ENCODE peak calls at places on chromosomes 13 and 19, in nine cellular contexts. One of them, this sample, is unnamed. For H3K4me1 and H3K36me3, the result is how much of the 10 kb centered on the place peaks cover.

GRCh38 chr19:13022859-13023636 is 27.8 kb downstream of the NFIX start:
- DNase-seq in effector memory CD4-positive, alpha-beta T cell: no peak
- DNase-seq in upper lobe of left lung: peak
- DNase-seq in CD8-positive, alpha-beta T cell: no peak
- DNase-seq in ovary: peak
- DNase-seq in adipocyte: peak
- DNase-seq in neural progenitor cell: peak
- DNase-seq in heart right ventricle: peak
- DNase-seq in sigmoid colon: peak
- DNase-seq in this sample: peak

GRCh38 chr19:43464089-43464775 is 1.2 kb downstream of the LYPD3 start:
- DNase-seq in effector memory CD4-positive, alpha-beta T cell: no peak
- DNase-seq in upper lobe of left lung: peak
- DNase-seq in CD8-positive, alpha-beta T cell: peak
- DNase-seq in ovary: peak
- DNase-seq in adipocyte: peak
- DNase-seq in neural progenitor cell: peak
- DNase-seq in heart right ventricle: peak
- DNase-seq in sigmoid colon: no peak
- DNase-seq in this sample: peak

GRCh38 chr13:106573855-106574254 is 5.9 kb upstream of the ARGLU1 start:
- DNase-seq in effector memory CD4-positive, alpha-beta T cell: no peak
- DNase-seq in upper lobe of left lung: peak
- DNase-seq in CD8-positive, alpha-beta T cell: no peak
- DNase-seq in ovary: peak
- DNase-seq in adipocyte: no peak
- DNase-seq in neural progenitor cell: no peak
- DNase-seq in heart right ventricle: no peak
- DNase-seq in sigmoid colon: peak
- DNase-seq in this sample: peak

GRCh38 chr13:80164451-80164850 is 176.5 kb downstream of the SPRY2 start:
- DNase-seq in effector memory CD4-positive, alpha-beta T cell: no peak
- DNase-seq in upper lobe of left lung: no peak
- DNase-seq in CD8-positive, alpha-beta T cell: no peak
- DNase-seq in ovary: no peak
- DNase-seq in adipocyte: no peak
- DNase-seq in neural progenitor cell: no peak
- DNase-seq in heart right ventricle: no peak
- DNase-seq in sigmoid colon: no peak
- DNase-seq in this sample: no peak

GRCh38 chr19:29809795-29810503 is 1.8 kb upstream of the CCNE1 start:
- DNase-seq in effector memory CD4-positive, alpha-beta T cell: no peak
- DNase-seq in upper lobe of left lung: no peak
- DNase-seq in CD8-positive, alpha-beta T cell: no peak
- DNase-seq in ovary: no peak
- DNase-seq in adipocyte: no peak
- DNase-seq in neural progenitor cell: no peak
- DNase-seq in heart right ventricle: no peak
- DNase-seq in sigmoid colon: no peak
- DNase-seq in this sample: no peak

GRCh38 chr19:10155834-10156233 is 36.1 kb upstream of the EIF3G start:
- DNase-seq in effector memory CD4-positive, alpha-beta T cell: no peak
- DNase-seq in upper lobe of left lung: no peak
- DNase-seq in CD8-positive, alpha-beta T cell: no peak
- DNase-seq in ovary: no peak
- DNase-seq in adipocyte: no peak
- DNase-seq in neural progenitor cell: no peak
- DNase-seq in heart right ventricle: no peak
- DNase-seq in sigmoid colon: no peak
- DNase-seq in this sample: no peak

GRCh38 chr19:3512562-3512961 is 6.5 kb downstream of the FZR1 start:
- DNase-seq in effector memory CD4-positive, alpha-beta T cell: no peak
- DNase-seq in upper lobe of left lung: no peak
- DNase-seq in CD8-positive, alpha-beta T cell: no peak
- DNase-seq in ovary: no peak
- DNase-seq in adipocyte: no peak
- DNase-seq in neural progenitor cell: no peak
- DNase-seq in heart right ventricle: no peak
- DNase-seq in sigmoid colon: no peak
- DNase-seq in this sample: no peak

GRCh38 chr19:41303941-41304340 is 6.0 kb upstream of the CCDC97 start:
- DNase-seq in effector memory CD4-positive, alpha-beta T cell: no peak
- DNase-seq in upper lobe of left lung: no peak
- DNase-seq in CD8-positive, alpha-beta T cell: peak
- DNase-seq in ovary: no peak
- DNase-seq in adipocyte: no peak
- DNase-seq in neural progenitor cell: no peak
- DNase-seq in heart right ventricle: no peak
- DNase-seq in sigmoid colon: peak
- DNase-seq in this sample: peak

GRCh38 chr19:10835089-10835753 is 791 bp downstream of the TMED1 start:
- DNase-seq in effector memory CD4-positive, alpha-beta T cell: peak
- DNase-seq in upper lobe of left lung: peak
- DNase-seq in CD8-positive, alpha-beta T cell: no peak
- DNase-seq in ovary: no peak
- DNase-seq in adipocyte: no peak
- DNase-seq in neural progenitor cell: no peak
- DNase-seq in heart right ventricle: no peak
- DNase-seq in sigmoid colon: peak
- DNase-seq in this sample: no peak

GRCh38 chr13:40271931-40272775 is 394.3 kb downstream of the FOXO1 start:
- DNase-seq in effector memory CD4-positive, alpha-beta T cell: no peak
- DNase-seq in upper lobe of left lung: no peak
- DNase-seq in CD8-positive, alpha-beta T cell: peak
- DNase-seq in ovary: peak
- DNase-seq in adipocyte: peak
- DNase-seq in neural progenitor cell: no peak
- DNase-seq in heart right ventricle: peak
- DNase-seq in sigmoid colon: peak
- DNase-seq in this sample: peak

GRCh38 chr19:33668968-33669367 is 47.2 kb downstream of the CHST8 start:
- DNase-seq in effector memory CD4-positive, alpha-beta T cell: no peak
- DNase-seq in upper lobe of left lung: no peak
- DNase-seq in CD8-positive, alpha-beta T cell: no peak
- DNase-seq in ovary: no peak
- DNase-seq in adipocyte: no peak
- DNase-seq in neural progenitor cell: no peak
- DNase-seq in heart right ventricle: no peak
- DNase-seq in sigmoid colon: no peak
- DNase-seq in this sample: peak

GRCh38 chr13:106455777-106456176 is 79.7 kb downstream of the EFNB2 start:
- DNase-seq in effector memory CD4-positive, alpha-beta T cell: no peak
- DNase-seq in upper lobe of left lung: no peak
- DNase-seq in CD8-positive, alpha-beta T cell: no peak
- DNase-seq in ovary: no peak
- DNase-seq in adipocyte: peak
- DNase-seq in neural progenitor cell: no peak
- DNase-seq in heart right ventricle: no peak
- DNase-seq in sigmoid colon: no peak
- DNase-seq in this sample: no peak

GRCh38 chr19:17753976-17754375 is 2.7 kb downstream of the FCHO1 start:
- DNase-seq in effector memory CD4-positive, alpha-beta T cell: no peak
- DNase-seq in upper lobe of left lung: no peak
- DNase-seq in CD8-positive, alpha-beta T cell: no peak
- DNase-seq in ovary: no peak
- DNase-seq in adipocyte: no peak
- DNase-seq in neural progenitor cell: peak
- DNase-seq in heart right ventricle: no peak
- DNase-seq in sigmoid colon: no peak
- DNase-seq in this sample: no peak
- H3K4me1 ChIP-seq in effector memory CD4-positive, alpha-beta T cell: under half
- H3K4me1 ChIP-seq in upper lobe of left lung: under half
- H3K4me1 ChIP-seq in CD8-positive, alpha-beta T cell: half or more
- H3K4me1 ChIP-seq in ovary: under half
- H3K4me1 ChIP-seq in adipocyte: under half
- H3K4me1 ChIP-seq in neural progenitor cell: under half
- H3K4me1 ChIP-seq in heart right ventricle: under half
- H3K4me1 ChIP-seq in sigmoid colon: under half
- H3K4me1 ChIP-seq in this sample: under half

GRCh38 chr13:28449826-28450773 is 44.8 kb downstream of the FLT1 start:
- DNase-seq in effector memory CD4-positive, alpha-beta T cell: no peak
- DNase-seq in upper lobe of left lung: no peak
- DNase-seq in CD8-positive, alpha-beta T cell: no peak
- DNase-seq in ovary: no peak
- DNase-seq in adipocyte: peak
- DNase-seq in neural progenitor cell: no peak
- DNase-seq in heart right ventricle: no peak
- DNase-seq in sigmoid colon: no peak
- DNase-seq in this sample: no peak

GRCh38 chr13:28448959-28449358 is 46.0 kb downstream of the FLT1 start:
- DNase-seq in effector memory CD4-positive, alpha-beta T cell: no peak
- DNase-seq in upper lobe of left lung: no peak
- DNase-seq in CD8-positive, alpha-beta T cell: no peak
- DNase-seq in ovary: no peak
- DNase-seq in adipocyte: no peak
- DNase-seq in neural progenitor cell: no peak
- DNase-seq in heart right ventricle: no peak
- DNase-seq in sigmoid colon: no peak
- DNase-seq in this sample: no peak

GRCh38 chr13:28451482-28452217 is 43.3 kb downstream of the FLT1 start:
- DNase-seq in effector memory CD4-positive, alpha-beta T cell: no peak
- DNase-seq in upper lobe of left lung: no peak
- DNase-seq in CD8-positive, alpha-beta T cell: no peak
- DNase-seq in ovary: no peak
- DNase-seq in adipocyte: peak
- DNase-seq in neural progenitor cell: peak
- DNase-seq in heart right ventricle: peak
- DNase-seq in sigmoid colon: no peak
- DNase-seq in this sample: no peak

GRCh38 chr13:28455580-28456194 is 39.2 kb downstream of the FLT1 start:
- DNase-seq in effector memory CD4-positive, alpha-beta T cell: no peak
- DNase-seq in upper lobe of left lung: no peak
- DNase-seq in CD8-positive, alpha-beta T cell: no peak
- DNase-seq in ovary: no peak
- DNase-seq in adipocyte: peak
- DNase-seq in neural progenitor cell: no peak
- DNase-seq in heart right ventricle: no peak
- DNase-seq in sigmoid colon: no peak
- DNase-seq in this sample: no peak

DNA sequence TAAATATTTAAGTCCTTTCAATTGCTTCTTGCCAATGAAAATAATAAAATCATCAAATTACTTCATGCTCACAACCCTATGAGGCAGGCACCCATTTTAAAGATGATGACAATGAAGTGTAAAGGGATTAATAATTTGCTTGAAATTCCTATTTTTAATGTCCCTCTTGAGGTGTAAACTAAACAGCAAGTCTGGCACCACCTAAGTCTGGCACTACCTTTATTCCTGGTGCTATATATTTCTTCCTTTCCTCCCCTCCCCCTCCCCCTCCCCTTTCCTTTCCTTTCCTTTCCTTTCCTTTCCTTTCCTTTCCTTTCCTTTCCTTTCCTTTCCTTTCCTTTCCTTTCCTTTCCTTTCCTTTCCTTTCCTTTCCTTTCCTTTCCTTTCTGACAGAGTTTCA is 42.2 kb downstream of the FLT1 start:
- DNase-seq in effector memory CD4-positive, alpha-beta T cell: no peak
- DNase-seq in upper lobe of left lung: no peak
- DNase-seq in CD8-positive, alpha-beta T cell: no peak
- DNase-seq in ovary: no peak
- DNase-seq in adipocyte: no peak
- DNase-seq in neural progenitor cell: no peak
- DNase-seq in heart right ventricle: no peak
- DNase-seq in sigmoid colon: no peak
- DNase-seq in this sample: no peak
- H3K36me3 ChIP-seq in effector memory CD4-positive, alpha-beta T cell: under half
- H3K36me3 ChIP-seq in upper lobe of left lung: under half
- H3K36me3 ChIP-seq in CD8-positive, alpha-beta T cell: under half
- H3K36me3 ChIP-seq in ovary: under half
- H3K36me3 ChIP-seq in adipocyte: under half
- H3K36me3 ChIP-seq in neural progenitor cell: under half
- H3K36me3 ChIP-seq in heart right ventricle: under half
- H3K36me3 ChIP-seq in sigmoid colon: under half
- H3K36me3 ChIP-seq in this sample: under half

DNA sequence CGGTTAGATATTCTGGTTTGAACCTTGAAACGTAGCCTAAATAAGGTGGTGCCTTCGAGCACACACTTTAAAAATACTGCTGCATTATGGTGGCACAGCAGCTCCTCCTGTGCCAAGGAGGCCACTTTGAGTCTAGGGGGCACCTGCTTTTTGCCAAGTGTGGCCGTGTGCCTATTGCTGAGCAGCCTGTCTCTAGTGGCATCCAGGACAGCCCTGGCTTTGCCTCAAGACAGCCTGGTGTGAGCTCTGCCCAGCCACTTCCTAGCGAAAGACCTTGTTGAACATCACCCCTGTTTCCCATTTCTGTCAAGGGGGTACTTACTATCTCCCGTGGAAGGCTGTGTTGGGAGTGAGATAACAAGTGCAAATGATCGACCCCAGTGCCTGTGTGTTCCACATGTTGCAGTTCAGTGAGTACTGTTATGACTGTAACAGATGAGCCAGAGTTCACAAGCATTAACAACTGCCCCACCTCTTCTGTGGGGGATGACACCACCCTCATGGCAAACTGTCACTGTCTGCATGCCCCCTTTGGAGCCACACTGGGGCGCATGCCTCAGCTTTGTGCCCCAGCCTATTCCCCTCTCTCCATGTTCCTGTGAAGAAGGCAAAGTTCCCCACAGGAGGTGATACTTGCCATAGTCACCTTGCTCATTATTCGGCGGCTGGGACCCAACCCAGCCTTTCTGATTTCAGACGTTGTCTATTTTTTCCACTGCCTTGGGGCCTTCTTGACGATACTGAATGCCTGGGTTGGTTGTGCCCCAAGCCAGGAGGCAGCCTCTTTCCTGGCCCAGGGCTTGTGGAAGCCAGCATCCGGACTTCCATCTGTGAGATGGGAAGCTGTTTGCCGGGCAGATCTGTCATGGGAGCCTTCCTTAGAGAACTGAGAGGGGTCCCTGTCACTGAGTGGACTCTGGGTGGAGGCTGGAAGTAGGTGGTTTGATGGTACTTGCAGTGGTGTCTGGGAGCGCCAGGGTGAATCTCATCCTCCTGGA is 5.4 kb downstream of the GATAD2A start:
- DNase-seq in effector memory CD4-positive, alpha-beta T cell: no peak
- DNase-seq in upper lobe of left lung: no peak
- DNase-seq in CD8-positive, alpha-beta T cell: peak
- DNase-seq in ovary: no peak
- DNase-seq in adipocyte: no peak
- DNase-seq in neural progenitor cell: no peak
- DNase-seq in heart right ventricle: no peak
- DNase-seq in sigmoid colon: no peak
- DNase-seq in this sample: no peak
- H3K4me1 ChIP-seq in effector memory CD4-positive, alpha-beta T cell: under half
- H3K4me1 ChIP-seq in upper lobe of left lung: under half
- H3K4me1 ChIP-seq in CD8-positive, alpha-beta T cell: half or more
- H3K4me1 ChIP-seq in ovary: under half
- H3K4me1 ChIP-seq in adipocyte: under half
- H3K4me1 ChIP-seq in neural progenitor cell: under half
- H3K4me1 ChIP-seq in heart right ventricle: under half
- H3K4me1 ChIP-seq in sigmoid colon: under half
- H3K4me1 ChIP-seq in this sample: under half

DNA sequence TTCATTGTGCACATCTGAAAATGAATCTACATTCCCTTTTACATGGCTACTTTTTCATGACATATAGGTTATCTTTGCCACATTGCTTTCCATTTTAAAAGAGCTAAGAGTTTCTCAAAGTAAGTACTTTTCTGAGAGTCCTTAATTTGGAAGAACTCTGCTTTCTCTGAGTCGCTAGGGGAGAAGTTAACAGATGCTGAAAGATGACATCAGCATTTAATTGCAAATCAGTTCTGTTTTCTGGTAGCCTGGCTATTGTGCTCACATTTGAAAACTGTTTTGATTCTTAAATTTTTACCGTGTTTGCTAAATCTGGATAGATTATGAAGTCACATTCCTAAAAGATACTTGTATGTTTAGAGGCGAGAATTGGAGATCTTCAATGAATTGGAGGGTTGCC is 107.7 kb upstream of the C1QTNF9B start:
- DNase-seq in effector memory CD4-positive, alpha-beta T cell: no peak
- DNase-seq in upper lobe of left lung: no peak
- DNase-seq in CD8-positive, alpha-beta T cell: no peak
- DNase-seq in ovary: no peak
- DNase-seq in adipocyte: peak
- DNase-seq in neural progenitor cell: no peak
- DNase-seq in heart right ventricle: no peak
- DNase-seq in sigmoid colon: no peak
- DNase-seq in this sample: no peak
- H3K36me3 ChIP-seq in effector memory CD4-positive, alpha-beta T cell: under half
- H3K36me3 ChIP-seq in upper lobe of left lung: under half
- H3K36me3 ChIP-seq in CD8-positive, alpha-beta T cell: under half
- H3K36me3 ChIP-seq in ovary: under half
- H3K36me3 ChIP-seq in adipocyte: under half
- H3K36me3 ChIP-seq in neural progenitor cell: under half
- H3K36me3 ChIP-seq in heart right ventricle: under half
- H3K36me3 ChIP-seq in sigmoid colon: under half
- H3K36me3 ChIP-seq in this sample: under half

This sample was measured in aorta.